ENCODE peak calls at places on chromosomes 7 and 10, in four cellular contexts. One of them, this sample, is unnamed.

GRCh38 chr10:121804460-121804859 is 123.4 kb downstream of the ATE1 start:
- DNase-seq in HepG2: no peak
- DNase-seq in H1: no peak
- DNase-seq in GM12878: no peak
- DNase-seq in this sample: no peak

GRCh38 chr7:90607196-90607595 is 11.1 kb downstream of the CDK14 start:
- DNase-seq in HepG2: no peak
- DNase-seq in H1: no peak
- DNase-seq in GM12878: no peak
- DNase-seq in this sample: no peak

GRCh38 chr7:44959433-44959951 is 19.3 kb downstream of the MYO1G start:
- DNase-seq in HepG2: no peak
- DNase-seq in H1: no peak
- DNase-seq in GM12878: no peak
- DNase-seq in this sample: no peak

GRCh38 chr7:76318488-76319353 is 16.2 kb downstream of the HSPB1 start:
- DNase-seq in HepG2: peak; percentile 84
- DNase-seq in H1: no peak
- DNase-seq in GM12878: peak; percentile 64
- DNase-seq in this sample: no peak

GRCh38 chr10:69867699-69868558 is 66.2 kb downstream of the COL13A1 start:
- DNase-seq in HepG2: no peak
- DNase-seq in H1: peak; percentile 80
- DNase-seq in GM12878: no peak
- DNase-seq in this sample: peak; percentile 76

GRCh38 chr7:95780665-95781064 is 8.3 kb downstream of the DYNC1I1 start:
- DNase-seq in HepG2: no peak
- DNase-seq in H1: no peak
- DNase-seq in GM12878: no peak
- DNase-seq in this sample: no peak

GRCh38 chr7:131546126-131546525 is 10.3 kb downstream of the PODXL start:
- DNase-seq in HepG2: peak; percentile 10
- DNase-seq in H1: no peak
- DNase-seq in GM12878: no peak
- DNase-seq in this sample: no peak

GRCh38 chr7:101624246-101625000 is 4.7 kb downstream of the MYL10 start:
- DNase-seq in HepG2: no peak
- DNase-seq in H1: no peak
- DNase-seq in GM12878: no peak
- DNase-seq in this sample: peak; percentile 64

GRCh38 chr10:29598861-29599311 is 35.9 kb downstream of the SVIL start:
- DNase-seq in HepG2: no peak
- DNase-seq in H1: no peak
- DNase-seq in GM12878: no peak
- DNase-seq in this sample: no peak

GRCh38 chr10:43402880-43403452 is 6.0 kb downstream of the HNRNPF start:
- DNase-seq in HepG2: no peak
- DNase-seq in H1: no peak
- DNase-seq in GM12878: no peak
- DNase-seq in this sample: no peak

GRCh38 chr7:30831227-30831626 is 60.0 kb downstream of the MINDY4 start:
- DNase-seq in HepG2: no peak
- DNase-seq in H1: no peak
- DNase-seq in GM12878: no peak
- DNase-seq in this sample: no peak

GRCh38 chr10:42932735-42933453 is 144.0 kb upstream of the RET start:
- DNase-seq in HepG2: no peak
- DNase-seq in H1: peak; percentile 97
- DNase-seq in GM12878: no peak
- DNase-seq in this sample: no peak

GRCh38 chr10:75612904-75613684 is 181.7 kb downstream of the LRMDA start:
- DNase-seq in HepG2: no peak
- DNase-seq in H1: no peak
- DNase-seq in GM12878: peak; percentile 50
- DNase-seq in this sample: no peak

GRCh38 chr7:51269911-51270310 is 46.7 kb downstream of the COBL start:
- DNase-seq in HepG2: no peak
- DNase-seq in H1: no peak
- DNase-seq in GM12878: no peak
- DNase-seq in this sample: no peak

GRCh38 chr7:27130540-27131389 is at the start of gene HOXA4:
- DNase-seq in HepG2: peak; percentile 77
- DNase-seq in H1: peak; percentile 91
- DNase-seq in GM12878: no peak
- DNase-seq in this sample: no peak

GRCh38 chr7:127888825-127889224 is 142.4 kb downstream of the LRRC4 start:
- DNase-seq in HepG2: no peak
- DNase-seq in H1: no peak
- DNase-seq in GM12878: no peak
- DNase-seq in this sample: no peak
- TF ChIP-seq SUZ12 in HepG2: no peak
- TF ChIP-seq SUZ12 in H1: no peak
- TF ChIP-seq SUZ12 in GM12878: no peak
- TF ChIP-seq SUZ12 in this sample: no peak

DNA sequence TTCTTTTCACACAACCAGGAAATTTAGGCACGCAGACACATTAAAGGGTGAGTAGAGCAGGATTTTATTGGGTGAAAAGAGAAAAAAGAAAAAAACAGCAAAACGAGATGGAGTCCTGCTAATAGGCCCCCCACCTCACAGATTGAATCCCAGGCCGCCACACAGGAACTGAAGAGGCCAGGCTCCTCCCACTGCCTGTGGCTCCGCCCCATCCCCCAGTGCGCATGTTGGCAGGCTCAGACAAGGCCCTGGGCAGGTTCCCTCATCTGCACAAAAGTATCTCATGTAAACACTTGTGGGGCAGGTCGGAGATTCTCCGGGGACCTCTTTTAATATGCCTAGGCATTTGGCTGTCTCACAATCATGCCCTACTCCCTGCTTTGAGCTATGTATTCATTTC is 76.1 kb upstream of the KIF5B start:
- DNase-seq in HepG2: no peak
- DNase-seq in H1: peak; percentile 76
- DNase-seq in GM12878: no peak
- DNase-seq in this sample: no peak
- H3K9ac ChIP-seq in HepG2: no peak overlapping the region
- H3K9ac ChIP-seq in H1: no peak overlapping the region
- H3K9ac ChIP-seq in GM12878: no peak overlapping the region
- H3K9ac ChIP-seq in this sample: no peak overlapping the region

DNA sequence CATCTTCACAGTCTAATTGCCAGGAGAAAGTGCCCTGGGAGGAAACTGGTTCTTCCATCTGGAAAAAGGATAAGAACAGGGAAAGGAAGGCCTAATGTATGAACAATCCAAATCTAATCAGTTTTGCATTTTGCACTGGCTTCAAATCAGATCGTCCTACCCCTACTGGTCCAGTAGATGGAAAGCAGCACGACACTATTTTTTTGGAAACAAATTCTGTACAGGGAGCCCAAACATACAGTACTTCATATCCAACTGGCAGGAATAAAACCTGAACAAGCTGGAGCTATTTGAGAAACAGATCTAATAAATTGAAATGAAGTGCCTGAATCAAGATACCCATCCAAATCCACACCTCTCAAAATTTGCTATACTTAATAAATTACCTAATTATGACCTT is 36.5 kb downstream of the ETV1 start:
- DNase-seq in HepG2: no peak
- DNase-seq in H1: no peak
- DNase-seq in GM12878: no peak
- DNase-seq in this sample: no peak
- TF ChIP-seq SUZ12 in HepG2: no peak
- TF ChIP-seq SUZ12 in H1: no peak
- TF ChIP-seq SUZ12 in GM12878: no peak
- TF ChIP-seq SUZ12 in this sample: no peak

GRCh38 chr10:12703813-12704212 is 297.7 kb downstream of the CCDC3 start:
- DNase-seq in HepG2: no peak
- DNase-seq in H1: no peak
- DNase-seq in GM12878: no peak
- DNase-seq in this sample: no peak
- H3K9ac ChIP-seq in HepG2: no peak overlapping the region
- H3K9ac ChIP-seq in H1: no peak overlapping the region
- H3K9ac ChIP-seq in GM12878: no peak overlapping the region
- H3K9ac ChIP-seq in this sample: no peak overlapping the region

GRCh38 chr10:12911795-12912194 is 89.7 kb downstream of the CCDC3 start:
- DNase-seq in HepG2: no peak
- DNase-seq in H1: no peak
- DNase-seq in GM12878: no peak
- DNase-seq in this sample: no peak
- TF ChIP-seq SUZ12 in HepG2: no peak
- TF ChIP-seq SUZ12 in H1: no peak
- TF ChIP-seq SUZ12 in GM12878: no peak
- TF ChIP-seq SUZ12 in this sample: no peak

DNA sequence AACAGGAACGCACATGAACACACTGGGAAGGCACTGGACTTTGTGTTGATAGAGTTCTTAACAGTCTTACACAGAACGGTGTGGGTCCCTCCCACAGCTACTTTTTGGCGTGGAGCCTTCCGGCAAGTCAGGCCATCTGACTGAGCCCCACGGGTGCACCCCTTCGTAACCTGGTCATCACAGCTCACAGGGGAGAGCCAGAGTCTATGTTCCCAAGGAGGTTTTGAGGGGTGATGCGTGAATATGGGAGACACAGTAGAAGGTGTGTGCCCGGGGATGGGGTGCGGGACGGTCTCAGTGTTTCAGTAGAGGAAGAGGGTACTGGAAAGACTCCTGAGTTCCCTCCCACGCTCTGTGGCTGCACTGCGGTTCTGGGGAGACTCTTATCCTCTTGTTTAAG is 291.7 kb downstream of the DNAJB6 start:
- DNase-seq in HepG2: no peak
- DNase-seq in H1: no peak
- DNase-seq in GM12878: no peak
- DNase-seq in this sample: no peak
- H3K9ac ChIP-seq in HepG2: no peak overlapping the region
- H3K9ac ChIP-seq in H1: no peak overlapping the region
- H3K9ac ChIP-seq in GM12878: no peak overlapping the region
- H3K9ac ChIP-seq in this sample: no peak overlapping the region

GRCh38 chr7:156223935-156224334 is 411.7 kb upstream of the SHH start:
- DNase-seq in HepG2: no peak
- DNase-seq in H1: peak; percentile 24
- DNase-seq in GM12878: no peak
- DNase-seq in this sample: no peak
- TF ChIP-seq SUZ12 in HepG2: no peak
- TF ChIP-seq SUZ12 in H1: no peak
- TF ChIP-seq SUZ12 in GM12878: no peak
- TF ChIP-seq SUZ12 in this sample: no peak

GRCh38 chr7:94182721-94183120 is 178.6 kb upstream of the BET1 start:
- DNase-seq in HepG2: no peak
- DNase-seq in H1: no peak
- DNase-seq in GM12878: no peak
- DNase-seq in this sample: no peak

GRCh38 chr7:94183289-94183749 is 179.2 kb upstream of the BET1 start:
- DNase-seq in HepG2: peak; percentile 49
- DNase-seq in H1: no peak
- DNase-seq in GM12878: no peak
- DNase-seq in this sample: peak; percentile 16

GRCh38 chr7:94179466-94179865 is 175.3 kb upstream of the BET1 start:
- DNase-seq in HepG2: no peak
- DNase-seq in H1: no peak
- DNase-seq in GM12878: no peak
- DNase-seq in this sample: no peak

GRCh38 chr7:94178247-94178646 is 174.1 kb upstream of the BET1 start:
- DNase-seq in HepG2: no peak
- DNase-seq in H1: no peak
- DNase-seq in GM12878: peak; percentile 75
- DNase-seq in this sample: no peak

DNA sequence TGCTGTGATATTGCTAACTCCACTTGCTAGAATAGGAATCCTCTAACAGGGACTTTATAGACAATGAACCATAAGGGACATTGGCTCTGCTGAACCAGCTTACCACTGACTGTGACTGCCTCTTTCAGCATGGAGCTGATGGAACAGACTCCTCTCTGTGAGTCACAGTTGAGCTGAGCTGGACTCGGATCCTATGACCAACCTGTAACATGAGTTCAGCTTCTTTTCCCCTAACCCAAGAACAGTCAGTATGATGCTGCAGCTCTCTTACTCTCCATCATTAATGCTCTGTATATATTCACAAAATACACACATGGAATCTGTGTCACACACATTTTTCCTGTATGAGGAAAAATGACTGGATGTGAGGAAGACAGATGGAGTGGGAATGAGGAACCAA is 177.9 kb upstream of the BET1 start:
- DNase-seq in HepG2: no peak
- DNase-seq in H1: no peak
- DNase-seq in GM12878: no peak
- DNase-seq in this sample: no peak
- H3K9ac ChIP-seq in HepG2: no peak overlapping the region
- H3K9ac ChIP-seq in H1: no peak overlapping the region
- H3K9ac ChIP-seq in GM12878: no peak overlapping the region
- H3K9ac ChIP-seq in this sample: no peak overlapping the region

This sample was measured in NT2/D1.